ENCODE peak calls at places on chromosomes 11 and 22, in seven cellular contexts. E is fibroblast of lung, N is GM23248, K is neural progenitor cell, D is endothelial cell of umbilical vein, O is astrocyte, F is HCT116. V is an unnamed sample.

GRCh38 chr11:2810401-2811205 is 75.0 kb downstream of the CDKN1C start:
- DNase-seq in D (no peak), N (no peak), O (no peak), K (no peak), F (no peak), E (no peak), V (no peak)

GRCh38 chr11:76658651-76659650 is 11.6 kb downstream of the LRRC32 start:
- DNase-seq in E (no peak), F (no peak), D (no peak), O (no peak), K (no peak), N (no peak), V (no peak)

GRCh38 chr22:30233582-30233981 is 13.0 kb downstream of the LIF start:
- DNase-seq in K (no peak), O (no peak), E (no peak), D (no peak), N (no peak), F (no peak), V (no peak)

GRCh38 chr11:66864172-66864901 is 7.5 kb downstream of the LRFN4 start:
- DNase-seq in E (no peak), O (no peak), N (no peak), F (no peak), K (no peak), D (no peak), V (no peak)

GRCh38 chr11:12441081-12441801 is 63.9 kb downstream of the PARVA start:
- DNase-seq in N (peak; percentile 67), E (peak; percentile 63), D (peak; percentile 17), O (peak; percentile 69), F (no peak), K (no peak), V (no peak)

GRCh38 chr11:130600139-130600538 is 151.7 kb downstream of the ADAMTS15 start:
- DNase-seq in F (no peak), E (peak; percentile 60), K (no peak), O (no peak), N (peak; percentile 13), D (no peak), V (no peak)

GRCh38 chr11:104028476-104028875 is 8.0 kb upstream of the DDI1 start:
- DNase-seq in F (no peak), N (no peak), O (peak; percentile 42), D (no peak), E (peak; percentile 29), K (no peak), V (no peak)

GRCh38 chr22:33850724-33851123 is 69.6 kb downstream of the LARGE1 start:
- DNase-seq in O (no peak), F (no peak), D (no peak), E (no peak), N (no peak), K (no peak), V (no peak)

GRCh38 chr11:94068764-94069163 is 47.6 kb downstream of the HEPHL1 start:
- DNase-seq in O (peak; percentile 26), E (no peak), K (no peak), N (peak; percentile 2), D (no peak), F (no peak), V (peak; percentile 32)

GRCh38 chr11:129884581-129884980 is 10.8 kb downstream of the NFRKB start:
- DNase-seq in D (no peak), N (no peak), F (no peak), O (no peak), E (no peak), K (no peak), V (no peak)

GRCh38 chr11:69497221-69497787 is 15.8 kb downstream of the LINC01488 start:
- DNase-seq in K (peak; percentile 82), E (peak; percentile 94), N (peak; percentile 98), D (peak; percentile 83), O (peak; percentile 97), F (peak; percentile 56), V (no peak)

GRCh38 chr11:2379471-2380174 is 2.5 kb downstream of the CD81 start:
- DNase-seq in K (no peak), D (no peak), N (peak; percentile 60), O (no peak), F (no peak), E (peak; percentile 9), V (no peak)

GRCh38 chr11:130849215-130849568 is 67.1 kb downstream of the SNX19 start:
- DNase-seq in F (no peak), K (no peak), N (peak; percentile 95), O (peak; percentile 88), D (no peak), E (peak; percentile 75), V (no peak)

GRCh38 chr11:64500176-64501013 is 90.6 kb upstream of the SLC22A12 start:
- DNase-seq in K (no peak), E (no peak), O (no peak), N (peak; percentile 10), D (no peak), F (peak; percentile 4), V (no peak)

GRCh38 chr11:102666331-102666957 is 39.1 kb downstream of the MMP27 start:
- DNase-seq in N (peak; percentile 74), D (peak; percentile 50), K (peak; percentile 66), E (peak; percentile 70), O (peak; percentile 5), F (peak; percentile 37), V (no peak)

GRCh38 chr11:112002491-112003216 is 22.6 kb upstream of the DLAT start:
- DNase-seq in E (no peak), F (no peak), O (no peak), N (no peak), K (no peak), D (no peak), V (no peak)

GRCh38 chr11:75625970-75626691 is 42.7 kb downstream of the MAP6 start:
- DNase-seq in E (peak; percentile 90), N (peak; percentile 90), F (no peak), K (no peak), D (no peak), O (peak; percentile 88), V (no peak)

GRCh38 chr11:124536520-124536919 is 6.9 kb downstream of the OR8B12 start:
- DNase-seq in E (peak; percentile 32), N (peak; percentile 38), O (peak; percentile 40), D (no peak), F (peak; percentile 32), K (peak; percentile 50), V (no peak)

GRCh38 chr22:28217277-28217676 is 298.2 kb upstream of the PITPNB start:
- DNase-seq in N (no peak), E (no peak), F (no peak), O (no peak), K (no peak), D (no peak), V (no peak)

GRCh38 chr22:28220626-28221363 is 301.7 kb upstream of the PITPNB start:
- DNase-seq in F (no peak), K (no peak), N (no peak), O (no peak), D (no peak), E (no peak), V (no peak)

GRCh38 chr22:28222066-28222465 is 303.0 kb upstream of the PITPNB start:
- DNase-seq in N (no peak), F (no peak), D (no peak), K (no peak), O (no peak), E (no peak), V (no peak)

GRCh38 chr22:28222976-28223375 is 303.9 kb upstream of the PITPNB start:
- DNase-seq in N (peak; percentile 57), F (no peak), D (no peak), O (peak; percentile 82), K (no peak), E (no peak), V (no peak)

DNA sequence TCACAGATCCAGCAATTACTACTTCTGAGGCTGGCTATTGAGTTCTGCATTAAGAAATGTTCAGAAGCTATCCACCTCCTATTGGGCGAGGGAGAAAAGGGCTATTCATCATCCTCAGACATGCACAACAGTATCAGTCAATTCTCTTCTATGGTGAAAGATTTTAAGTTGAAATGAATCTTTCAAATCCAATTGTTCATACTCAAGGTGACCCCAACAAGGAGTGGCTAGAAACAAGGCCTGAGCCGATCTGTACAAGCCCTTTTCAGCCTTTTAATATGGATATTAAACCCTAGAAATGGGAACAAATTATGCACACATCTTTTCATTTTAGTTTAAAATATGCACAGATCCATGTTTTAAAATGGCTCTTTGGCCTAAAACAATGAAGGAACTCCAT is 303.5 kb upstream of the PITPNB start:
- DNase-seq in O (no peak), N (no peak), E (no peak), D (no peak), F (no peak), K (no peak), V (no peak)
- TF ChIP-seq EZH2 in O (no peak), N (no peak), E (no peak), D (no peak), F (no peak), K (no peak), V (no peak)

GRCh38 chr11:36292311-36292722 is 3.1 kb upstream of the COMMD9 start:
- DNase-seq in K (peak; percentile 47), N (peak; percentile 67), D (peak; percentile 46), F (peak; percentile 26), O (peak; percentile 20), E (peak; percentile 61), V (no peak)
- H3K9ac ChIP-seq in K (no peak overlapping the region), N (no peak overlapping the region), D (no peak overlapping the region), F (no peak overlapping the region), O (no peak overlapping the region), E (no peak overlapping the region), V (no peak overlapping the region)

DNA sequence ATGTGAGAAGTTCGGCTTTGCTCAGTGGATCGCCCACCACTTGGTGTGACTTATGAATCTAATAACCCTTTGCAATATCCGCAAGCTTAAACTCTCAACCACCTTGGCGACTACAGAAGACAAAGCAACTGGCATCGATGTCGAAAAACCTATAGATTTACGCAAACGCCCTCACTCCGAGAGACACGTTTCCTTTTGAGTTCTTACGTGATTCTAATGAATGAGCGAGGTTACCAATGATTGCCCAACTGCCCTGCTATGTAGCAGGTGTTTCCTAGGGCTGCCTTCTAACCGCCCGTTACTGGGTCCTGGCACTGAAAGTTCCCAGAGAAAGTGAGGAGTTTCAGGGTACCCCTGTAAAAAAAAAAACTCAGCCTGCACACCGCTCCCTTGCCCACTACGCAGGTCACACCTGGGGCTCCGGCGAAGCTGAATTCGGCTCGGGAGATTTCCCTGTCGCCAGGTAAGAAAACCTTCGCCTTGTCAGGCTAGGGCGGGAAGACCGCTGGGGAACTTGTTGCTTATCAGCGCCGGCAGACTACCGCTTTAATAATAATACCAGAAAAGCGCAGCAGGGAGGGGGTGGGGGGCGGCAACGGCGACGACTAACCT is 21.4 kb upstream of the BDNF start:
- DNase-seq in N (no peak), K (peak; percentile 9), D (no peak), E (no peak), F (no peak), O (no peak), V (no peak)
- TF ChIP-seq EZH2 in N (peak; percentile 44), K (peak; percentile 78), D (no peak), E (peak; percentile 71), F (no peak), O (no peak), V (peak; percentile 41)

GRCh38 chr11:61531033-61531432 is 22.5 kb downstream of the LRRC10B start:
- DNase-seq in N (no peak), O (no peak), F (no peak), E (no peak), D (no peak), K (no peak), V (no peak)

GRCh38 chr11:61533401-61533800 is 24.9 kb downstream of the LRRC10B start:
- DNase-seq in E (no peak), N (no peak), O (no peak), K (no peak), D (no peak), F (no peak), V (no peak)

GRCh38 chr11:61533039-61533375 is 24.5 kb downstream of the LRRC10B start:
- DNase-seq in D (no peak), E (no peak), N (no peak), O (no peak), F (no peak), K (no peak), V (no peak)

GRCh38 chr11:61534025-61534900 is 25.7 kb downstream of the LRRC10B start:
- DNase-seq in E (no peak), O (no peak), N (no peak), K (no peak), D (no peak), F (no peak), V (no peak)

GRCh38 chr11:61532136-61533038 is 23.8 kb downstream of the LRRC10B start:
- DNase-seq in D (peak; percentile 25), E (no peak), O (no peak), K (peak; percentile 76), F (no peak), N (peak; percentile 44), V (no peak)
- H3K9ac ChIP-seq in D (no peak overlapping the region), E (no peak overlapping the region), O (no peak overlapping the region), K (no peak overlapping the region), F (no peak overlapping the region), N (no peak overlapping the region), V (no peak overlapping the region)

V was measured in keratinocyte.